ENCODE peak calls at places on chromosomes 13 and 19, in seven cellular contexts. G is fibroblast of pulmonary artery, E is lower leg skin, I is choroid plexus epithelial cell, A is kidney epithelial cell, L is left ventricle myocardium inferior, H is cardiac fibroblast. V is an unnamed sample.

GRCh38 chr13:31927219-31927653 is 104.3 kb upstream of the FRY start:
- DNase-seq in I (no peak), A (no peak), G (no peak), E (no peak), H (no peak), L (no peak), V (no peak)

GRCh38 chr13:109869312-109870237 is 83.2 kb upstream of the IRS2 start:
- DNase-seq in I (peak), H (peak), L (peak), E (no peak), G (peak), A (peak), V (peak)

GRCh38 chr13:57438072-57438471 is 193.5 kb upstream of the PCDH17 start:
- DNase-seq in H (no peak), A (no peak), G (no peak), I (no peak), E (peak), L (no peak), V (no peak)

GRCh38 chr13:93169980-93170379 is 56.6 kb upstream of the GPC6 start:
- DNase-seq in H (peak), I (peak), L (no peak), E (no peak), G (peak), A (peak), V (peak)

GRCh38 chr19:13861714-13862531 is 15.0 kb upstream of the NANOS3 start:
- DNase-seq in I (peak), E (peak), A (no peak), H (peak), L (peak), G (peak), V (peak)

GRCh38 chr13:34265016-34265692 is 447.2 kb downstream of the RFC3 start:
- DNase-seq in E (no peak), L (no peak), H (peak), G (no peak), A (no peak), I (peak), V (peak)

GRCh38 chr13:39565036-39565949 is 37.7 kb downstream of the LHFPL6 start:
- DNase-seq in L (no peak), G (peak), H (peak), A (peak), E (no peak), I (peak), V (peak)

GRCh38 chr13:67147257-67148218 is 82.6 kb downstream of the PCDH9 start:
- DNase-seq in H (peak), G (peak), L (no peak), I (peak), E (no peak), A (peak), V (peak)

GRCh38 chr19:44890366-44891015 is 563 bp upstream of the TOMM40 start:
- DNase-seq in E (no peak), L (no peak), H (peak), I (peak), A (peak), G (peak), V (peak)

GRCh38 chr13:34897220-34897619 is 44.9 kb upstream of the NBEA start:
- DNase-seq in L (no peak), I (no peak), E (no peak), A (no peak), G (no peak), H (no peak), V (no peak)

GRCh38 chr13:38868399-38868798 is 122.2 kb downstream of the STOML3 start:
- DNase-seq in G (no peak), I (no peak), H (no peak), A (no peak), L (no peak), E (no peak), V (no peak)

GRCh38 chr19:37790244-37790925 is 11.0 kb upstream of the ZNF573 start:
- DNase-seq in E (no peak), G (no peak), A (no peak), I (no peak), L (no peak), H (no peak), V (no peak)

GRCh38 chr13:76000131-76000530 is 364.0 kb downstream of the LMO7 start:
- DNase-seq in H (no peak), A (no peak), L (no peak), G (no peak), E (no peak), I (no peak), V (no peak)

GRCh38 chr19:3506384-3507340 is 551 bp downstream of the FZR1 start:
- DNase-seq in A (no peak), E (peak), H (peak), G (no peak), L (peak), I (peak), V (no peak)

GRCh38 chr13:25911020-25911419 is 140.8 kb downstream of the SHISA2 start:
- DNase-seq in L (no peak), I (no peak), A (no peak), G (no peak), H (no peak), E (no peak), V (no peak)

GRCh38 chr13:80873589-80873988 is 532.7 kb upstream of the SPRY2 start:
- DNase-seq in H (peak), A (no peak), I (peak), E (no peak), G (no peak), L (no peak), V (peak)

GRCh38 chr19:46081928-46082727 is 41.3 kb upstream of the IGFL4 start:
- DNase-seq in L (no peak), A (no peak), I (peak), G (peak), H (peak), E (no peak), V (peak)

GRCh38 chr19:50697414-50698124 is 22.0 kb downstream of the SHANK1 start:
- DNase-seq in H (no peak), E (no peak), G (no peak), A (no peak), I (no peak), L (no peak), V (no peak)

GRCh38 chr13:68099616-68100015 is 869.5 kb upstream of the PCDH9 start:
- DNase-seq in A (peak), G (peak), H (peak), E (no peak), I (peak), L (no peak), V (peak)

GRCh38 chr19:30649934-30650614 is 277.9 kb downstream of the ZNF536 start:
- DNase-seq in H (peak), L (no peak), I (peak), G (peak), A (no peak), E (peak), V (peak)

GRCh38 chr19:10271543-10272086 is 695 bp downstream of the ICAM1 start:
- DNase-seq in I (peak), G (peak), H (peak), A (no peak), L (no peak), E (peak), V (no peak)

GRCh38 chr13:51849145-51850101 is 4.4 kb upstream of the TMEM272 start:
- DNase-seq in I (peak), G (peak), A (no peak), E (no peak), L (peak), H (peak), V (no peak)

GRCh38 chr19:4640247-4641000 is 1.1 kb downstream of the TNFAIP8L1 start:
- DNase-seq in L (no peak), E (no peak), H (no peak), I (no peak), G (no peak), A (no peak), V (peak)

GRCh38 chr19:7928334-7928706 is 2.4 kb upstream of the CTXN1 start:
- DNase-seq in G (no peak), I (no peak), L (no peak), E (no peak), A (no peak), H (no peak), V (no peak)

GRCh38 chr13:51999525-51999924 is 11.7 kb downstream of the ATP7B start:
- DNase-seq in I (no peak), H (no peak), E (no peak), L (peak), A (peak), G (no peak), V (peak)

GRCh38 chr19:7575426-7576040 is 20.1 kb upstream of the CAMSAP3 start:
- DNase-seq in E (no peak), G (no peak), H (peak), I (peak), A (no peak), L (no peak), V (peak)

GRCh38 chr13:93517658-93518057 is 291.1 kb downstream of the GPC6 start:
- DNase-seq in I (no peak), A (no peak), G (no peak), L (no peak), E (no peak), H (no peak), V (no peak)

GRCh38 chr13:38804536-38804935 is 117.7 kb downstream of the FREM2 start:
- DNase-seq in G (peak), A (peak), L (no peak), H (peak), E (no peak), I (no peak), V (peak)

GRCh38 chr19:38686530-38686888 is 39.1 kb downstream of the ACTN4 start:
- DNase-seq in A (no peak), G (no peak), L (no peak), I (no peak), E (no peak), H (no peak), V (no peak)

GRCh38 chr13:25783480-25784081 is 268.2 kb downstream of the SHISA2 start:
- DNase-seq in I (no peak), A (no peak), G (no peak), L (no peak), E (no peak), H (no peak), V (no peak)

GRCh38 chr13:71464673-71465072 is 402.3 kb downstream of the DACH1 start:
- DNase-seq in A (no peak), L (no peak), H (no peak), G (peak), I (no peak), E (no peak), V (no peak)

GRCh38 chr13:28753208-28753892 is 34.6 kb upstream of the SLC46A3 start:
- DNase-seq in A (peak), I (peak), H (peak), L (peak), E (no peak), G (peak), V (peak)

GRCh38 chr19:40279120-40279551 is 6.0 kb downstream of the AKT2 start:
- DNase-seq in A (no peak), E (no peak), H (peak), G (peak), I (peak), L (peak), V (no peak)

GRCh38 chr13:50598338-50598737 is 245.2 kb downstream of the DLEU7 start:
- DNase-seq in H (no peak), A (peak), L (no peak), I (no peak), G (no peak), E (no peak), V (no peak)

GRCh38 chr13:50596103-50596502 is 247.4 kb downstream of the DLEU7 start:
- DNase-seq in G (no peak), L (no peak), A (no peak), H (no peak), I (no peak), E (no peak), V (no peak)

GRCh38 chr13:50596776-50597203 is 246.7 kb downstream of the DLEU7 start:
- DNase-seq in H (no peak), G (no peak), I (no peak), E (no peak), L (no peak), A (no peak), V (no peak)

GRCh38 chr13:50599046-50599445 is 244.4 kb downstream of the DLEU7 start:
- DNase-seq in H (no peak), A (no peak), G (no peak), I (no peak), L (no peak), E (no peak), V (no peak)

DNA sequence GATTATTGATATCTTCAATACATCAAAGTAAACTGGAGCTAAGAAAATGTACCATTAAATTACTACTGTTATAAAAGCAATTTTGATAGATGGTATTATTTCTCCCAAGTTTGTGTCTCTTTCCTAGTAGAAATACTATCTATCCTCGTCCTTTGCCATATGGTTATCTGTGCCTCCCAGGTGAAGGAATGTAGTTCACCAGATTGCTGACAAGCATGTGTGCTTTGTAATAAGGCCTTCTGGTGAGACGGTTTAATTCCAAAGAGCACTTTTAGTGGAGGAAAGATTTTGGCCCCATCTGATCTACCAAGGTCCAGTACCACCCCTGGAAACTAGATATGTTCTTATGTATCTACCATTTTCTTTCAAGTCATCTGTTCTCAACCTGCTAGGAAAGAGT is 243.6 kb downstream of the DLEU7 start:
- DNase-seq in I (no peak), E (no peak), H (no peak), L (no peak), G (no peak), A (no peak), V (no peak)
- H3K4me3 ChIP-seq in I (no peak), E (no peak), H (no peak), L (no peak), G (no peak), A (no peak), V (no peak)

GRCh38 chr19:32677657-32678056 is 2.0 kb downstream of the RGS9BP start:
- DNase-seq in I (no peak), E (no peak), A (no peak), G (no peak), L (no peak), H (no peak), V (no peak)
- TF ChIP-seq CTCF in I (peak), E (no peak), A (no peak), G (no peak), L (peak), H (no peak), V (peak)

DNA sequence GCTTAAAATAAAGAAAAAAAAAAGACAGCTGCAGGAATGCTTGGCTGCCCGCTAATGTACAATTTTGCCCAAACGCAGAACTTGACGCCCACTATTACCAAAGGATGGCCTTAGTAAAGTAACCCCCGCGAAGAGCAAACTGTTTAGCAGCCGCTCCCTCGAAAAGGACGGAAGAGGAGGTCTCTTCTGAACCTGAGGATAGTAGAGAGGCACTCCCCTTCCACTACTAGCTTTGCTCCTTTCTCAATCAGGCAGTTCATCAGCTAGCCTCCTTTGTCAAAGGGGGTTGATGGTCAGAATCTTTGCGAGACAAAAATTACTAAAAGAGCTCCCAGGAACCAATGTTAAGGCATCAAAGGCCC is 556 bp downstream of the CAB39L start:
- DNase-seq in L (no peak), I (peak), A (no peak), G (peak), H (peak), E (no peak), V (peak)
- H3K4me3 ChIP-seq in L (peak), I (peak), A (peak), G (peak), H (peak), E (peak), V (peak)

GRCh38 chr19:6125571-6125989 is 9.9 kb upstream of the ACSBG2 start:
- DNase-seq in A (peak), I (peak), H (peak), G (peak), L (peak), E (peak), V (peak)

GRCh38 chr19:6127716-6128335 is 7.6 kb upstream of the ACSBG2 start:
- DNase-seq in L (no peak), H (peak), E (no peak), G (no peak), I (peak), A (no peak), V (no peak)

DNA sequence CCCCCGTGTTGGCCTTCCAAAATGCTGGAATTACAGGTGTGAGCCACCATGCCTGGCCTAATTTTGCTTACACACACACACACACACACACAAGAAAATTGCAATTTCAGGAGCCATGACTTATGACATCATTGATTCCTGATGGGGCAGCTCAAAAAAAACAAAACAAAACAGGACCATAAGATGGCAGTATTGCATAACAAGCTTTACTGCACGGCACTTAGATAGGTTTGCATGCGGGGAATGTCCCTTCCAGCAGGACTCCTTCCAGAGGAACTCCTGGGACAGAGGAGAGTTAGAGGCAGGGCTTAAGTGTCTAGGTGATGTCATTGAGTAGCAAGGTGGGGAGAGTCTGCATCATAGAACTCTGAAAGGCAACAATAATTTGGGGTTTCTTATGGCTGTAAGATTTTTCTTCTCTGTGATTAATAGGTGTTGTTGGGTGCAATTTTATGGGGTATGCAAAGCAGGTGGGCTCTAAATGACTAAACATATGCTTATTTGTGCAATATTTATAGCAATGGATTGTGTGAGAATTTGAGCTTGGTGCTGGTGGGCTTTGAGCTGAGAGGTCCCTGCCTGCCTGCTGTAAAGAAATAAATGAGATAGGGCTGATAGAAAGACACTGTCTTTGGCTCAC is 9.0 kb upstream of the ACSBG2 start:
- DNase-seq in A (peak), L (no peak), E (no peak), I (peak), G (peak), H (peak), V (peak)
- TF ChIP-seq CTCF in A (no peak), L (peak), E (no peak), I (peak), G (peak), H (peak), V (peak)

GRCh38 chr19:1235625-1236538 is 1.9 kb downstream of the CBARP start:
- DNase-seq in L (no peak), I (peak), G (no peak), E (no peak), H (peak), A (no peak), V (peak)

GRCh38 chr19:1238373-1239303 is 833 bp upstream of the CBARP start:
- DNase-seq in H (no peak), I (no peak), A (no peak), L (no peak), E (no peak), G (no peak), V (no peak)

GRCh38 chr19:1236566-1236965 is 1.2 kb downstream of the CBARP start:
- DNase-seq in G (no peak), A (no peak), I (no peak), L (no peak), E (no peak), H (no peak), V (no peak)

GRCh38 chr19:1237754-1238372 is at the start of gene CBARP:
- DNase-seq in I (peak), H (no peak), L (peak), A (no peak), E (no peak), G (peak), V (no peak)

DNA sequence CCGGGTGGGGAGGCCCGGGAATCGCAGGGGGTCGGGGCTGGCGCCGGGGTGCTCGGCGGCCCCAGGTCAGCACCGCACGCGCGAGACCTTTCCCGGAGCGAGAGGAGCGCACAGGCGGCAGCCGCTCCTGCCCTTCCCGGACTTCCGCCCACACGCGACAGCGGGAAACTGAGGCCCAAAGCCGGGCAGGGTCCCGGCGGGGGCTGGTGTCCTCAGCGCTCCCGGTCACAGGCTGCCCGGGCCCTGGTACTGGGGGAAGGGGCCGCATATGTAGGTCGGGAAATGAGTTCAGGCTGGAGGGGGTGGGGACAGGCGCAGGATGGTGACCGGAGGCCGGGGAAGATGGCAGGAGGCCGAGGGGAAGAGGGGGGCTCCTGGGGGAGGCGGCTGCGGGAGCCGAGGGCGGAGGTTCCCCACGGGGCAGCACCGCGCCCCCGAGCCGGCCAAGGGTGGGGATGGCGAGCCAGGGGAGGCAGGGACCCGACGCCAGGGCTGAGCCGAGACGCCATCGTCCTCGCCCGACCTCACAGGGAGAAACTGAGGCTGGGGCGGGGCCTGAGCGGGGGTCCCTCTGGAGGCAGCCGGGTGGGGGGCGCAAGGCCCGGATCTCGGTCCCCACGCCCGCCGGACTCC is 662 bp downstream of the CBARP start:
- DNase-seq in E (no peak), I (no peak), A (no peak), L (no peak), H (peak), G (no peak), V (no peak)
- H3K4me3 ChIP-seq in E (peak), I (peak), A (peak), L (peak), H (peak), G (peak), V (peak)